ENCODE peak calls at places on chromosomes 5 and 9, in seven cellular contexts. One of them, this sample, is unnamed.

GRCh38 chr9:124285903-124286291 is 28.1 kb downstream of the NEK6 start:
- DNase-seq in SJSA1: peak; percentile 92
- DNase-seq in cardiac muscle cell: no peak
- DNase-seq in CD8-positive, alpha-beta memory T cell: peak; percentile 17
- DNase-seq in CD8-positive, alpha-beta T cell: no peak
- DNase-seq in fibroblast of lung: peak; percentile 99
- DNase-seq in left lung: no peak
- DNase-seq in this sample: peak; percentile 22

GRCh38 chr5:167451091-167451490 is 840.4 kb upstream of the WWC1 start:
- DNase-seq in cardiac muscle cell: no peak
- DNase-seq in CD8-positive, alpha-beta memory T cell: no peak
- DNase-seq in left lung: no peak
- DNase-seq in fibroblast of lung: no peak
- DNase-seq in CD8-positive, alpha-beta T cell: no peak
- DNase-seq in SJSA1: no peak
- DNase-seq in this sample: no peak

GRCh38 chr5:8332666-8333444 is 463.9 kb downstream of the MTRR start:
- DNase-seq in left lung: no peak
- DNase-seq in CD8-positive, alpha-beta T cell: no peak
- DNase-seq in cardiac muscle cell: no peak
- DNase-seq in fibroblast of lung: no peak
- DNase-seq in CD8-positive, alpha-beta memory T cell: no peak
- DNase-seq in SJSA1: no peak
- DNase-seq in this sample: no peak

GRCh38 chr5:101977729-101978345 is 318.2 kb downstream of the SLCO4C1 start:
- DNase-seq in cardiac muscle cell: peak; percentile 49
- DNase-seq in fibroblast of lung: peak; percentile 52
- DNase-seq in left lung: no peak
- DNase-seq in CD8-positive, alpha-beta memory T cell: no peak
- DNase-seq in CD8-positive, alpha-beta T cell: no peak
- DNase-seq in SJSA1: no peak
- DNase-seq in this sample: peak; percentile 7

GRCh38 chr9:107155244-107155817 is 127.7 kb upstream of the RAD23B start:
- DNase-seq in CD8-positive, alpha-beta memory T cell: no peak
- DNase-seq in SJSA1: no peak
- DNase-seq in left lung: no peak
- DNase-seq in CD8-positive, alpha-beta T cell: no peak
- DNase-seq in cardiac muscle cell: no peak
- DNase-seq in fibroblast of lung: no peak
- DNase-seq in this sample: no peak

GRCh38 chr5:137372386-137373160 is 126.6 kb downstream of the SPOCK1 start:
- DNase-seq in left lung: no peak
- DNase-seq in SJSA1: no peak
- DNase-seq in cardiac muscle cell: no peak
- DNase-seq in fibroblast of lung: peak; percentile 75
- DNase-seq in CD8-positive, alpha-beta T cell: no peak
- DNase-seq in CD8-positive, alpha-beta memory T cell: no peak
- DNase-seq in this sample: no peak

GRCh38 chr9:33101104-33101951 is 24.9 kb upstream of the SMU1 start:
- DNase-seq in CD8-positive, alpha-beta T cell: no peak
- DNase-seq in fibroblast of lung: peak; percentile 77
- DNase-seq in cardiac muscle cell: no peak
- DNase-seq in SJSA1: no peak
- DNase-seq in left lung: no peak
- DNase-seq in CD8-positive, alpha-beta memory T cell: no peak
- DNase-seq in this sample: no peak

GRCh38 chr9:120702075-120702474 is 12.2 kb downstream of the MEGF9 start:
- DNase-seq in CD8-positive, alpha-beta memory T cell: no peak
- DNase-seq in left lung: no peak
- DNase-seq in fibroblast of lung: peak; percentile 40
- DNase-seq in SJSA1: no peak
- DNase-seq in cardiac muscle cell: no peak
- DNase-seq in CD8-positive, alpha-beta T cell: no peak
- DNase-seq in this sample: no peak

GRCh38 chr5:90741022-90741564 is 182.5 kb downstream of the ADGRV1 start:
- DNase-seq in cardiac muscle cell: no peak
- DNase-seq in left lung: no peak
- DNase-seq in SJSA1: no peak
- DNase-seq in CD8-positive, alpha-beta memory T cell: no peak
- DNase-seq in CD8-positive, alpha-beta T cell: no peak
- DNase-seq in fibroblast of lung: no peak
- DNase-seq in this sample: no peak

GRCh38 chr5:81825237-81825636 is 74.3 kb upstream of the SSBP2 start:
- DNase-seq in left lung: no peak
- DNase-seq in SJSA1: no peak
- DNase-seq in CD8-positive, alpha-beta T cell: no peak
- DNase-seq in CD8-positive, alpha-beta memory T cell: no peak
- DNase-seq in cardiac muscle cell: peak; percentile 76
- DNase-seq in fibroblast of lung: peak; percentile 70
- DNase-seq in this sample: no peak

GRCh38 chr5:138438724-138439536 is at the start of gene REEP2:
- DNase-seq in left lung: peak; percentile 86
- DNase-seq in SJSA1: no peak
- DNase-seq in CD8-positive, alpha-beta memory T cell: peak; percentile 51
- DNase-seq in cardiac muscle cell: peak; percentile 90
- DNase-seq in fibroblast of lung: peak; percentile 57
- DNase-seq in CD8-positive, alpha-beta T cell: peak; percentile 62
- DNase-seq in this sample: peak; percentile 49

GRCh38 chr5:173753307-173754168 is 134.6 kb upstream of the CPEB4 start:
- DNase-seq in CD8-positive, alpha-beta T cell: no peak
- DNase-seq in CD8-positive, alpha-beta memory T cell: no peak
- DNase-seq in fibroblast of lung: no peak
- DNase-seq in cardiac muscle cell: peak; percentile 92
- DNase-seq in SJSA1: no peak
- DNase-seq in left lung: no peak
- DNase-seq in this sample: no peak

GRCh38 chr9:130995399-130995941 is 13.5 kb upstream of the LAMC3 start:
- DNase-seq in fibroblast of lung: peak; percentile 48
- DNase-seq in left lung: no peak
- DNase-seq in cardiac muscle cell: no peak
- DNase-seq in CD8-positive, alpha-beta T cell: no peak
- DNase-seq in SJSA1: no peak
- DNase-seq in CD8-positive, alpha-beta memory T cell: no peak
- DNase-seq in this sample: no peak

GRCh38 chr5:78964889-78965288 is 20.2 kb downstream of the ARSB start:
- DNase-seq in left lung: no peak
- DNase-seq in CD8-positive, alpha-beta memory T cell: no peak
- DNase-seq in CD8-positive, alpha-beta T cell: no peak
- DNase-seq in SJSA1: no peak
- DNase-seq in fibroblast of lung: peak; percentile 64
- DNase-seq in cardiac muscle cell: peak; percentile 71
- DNase-seq in this sample: no peak

GRCh38 chr5:132927355-132927754 is 36.1 kb downstream of the AFF4 start:
- DNase-seq in CD8-positive, alpha-beta T cell: no peak
- DNase-seq in left lung: no peak
- DNase-seq in fibroblast of lung: no peak
- DNase-seq in cardiac muscle cell: no peak
- DNase-seq in CD8-positive, alpha-beta memory T cell: no peak
- DNase-seq in SJSA1: no peak
- DNase-seq in this sample: no peak

DNA sequence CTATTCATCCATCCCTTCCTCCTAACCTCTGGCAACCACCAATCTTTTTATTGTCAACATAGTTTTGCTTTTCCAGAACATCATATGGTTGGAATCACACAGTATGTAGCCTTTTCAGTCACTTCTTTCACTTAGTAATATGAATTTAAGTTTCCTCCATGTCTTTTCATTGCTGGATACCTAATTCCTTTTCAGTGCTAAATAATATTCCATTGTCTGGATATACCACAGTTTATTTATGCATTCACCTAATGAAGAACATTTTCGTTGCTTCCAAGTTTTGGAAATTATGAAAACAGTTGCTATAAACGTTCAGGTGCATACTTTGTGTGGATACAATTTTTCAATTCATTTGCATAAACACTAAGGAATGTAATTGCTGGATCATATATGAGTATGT is 70.7 kb upstream of the FNIP1 start:
- DNase-seq in fibroblast of lung: no peak
- DNase-seq in CD8-positive, alpha-beta T cell: no peak
- DNase-seq in left lung: no peak
- DNase-seq in SJSA1: no peak
- DNase-seq in CD8-positive, alpha-beta memory T cell: no peak
- DNase-seq in cardiac muscle cell: no peak
- DNase-seq in this sample: no peak
- H3K9me3 ChIP-seq in fibroblast of lung: no peaks in the 10 kb centered on the region
- H3K9me3 ChIP-seq in CD8-positive, alpha-beta T cell: peaks cover 12% of the 10 kb centered on the region
- H3K9me3 ChIP-seq in left lung: no peaks in the 10 kb centered on the region
- H3K9me3 ChIP-seq in SJSA1: peaks cover 10% of the 10 kb centered on the region
- H3K9me3 ChIP-seq in CD8-positive, alpha-beta memory T cell: peaks cover 7% of the 10 kb centered on the region
- H3K9me3 ChIP-seq in cardiac muscle cell: no peaks in the 10 kb centered on the region
- H3K9me3 ChIP-seq in this sample: peaks cover 5% of the 10 kb centered on the region

GRCh38 chr5:38639377-38640011 is 83.0 kb upstream of the LIFR start:
- DNase-seq in left lung: no peak
- DNase-seq in cardiac muscle cell: no peak
- DNase-seq in SJSA1: no peak
- DNase-seq in CD8-positive, alpha-beta T cell: no peak
- DNase-seq in CD8-positive, alpha-beta memory T cell: no peak
- DNase-seq in fibroblast of lung: no peak
- DNase-seq in this sample: no peak

GRCh38 chr5:38642194-38642987 is 85.9 kb upstream of the LIFR start:
- DNase-seq in cardiac muscle cell: peak; percentile 17
- DNase-seq in fibroblast of lung: no peak
- DNase-seq in SJSA1: no peak
- DNase-seq in CD8-positive, alpha-beta memory T cell: no peak
- DNase-seq in left lung: no peak
- DNase-seq in CD8-positive, alpha-beta T cell: no peak
- DNase-seq in this sample: no peak

GRCh38 chr5:38641003-38641402 is 84.6 kb upstream of the LIFR start:
- DNase-seq in SJSA1: no peak
- DNase-seq in cardiac muscle cell: no peak
- DNase-seq in CD8-positive, alpha-beta T cell: no peak
- DNase-seq in fibroblast of lung: peak; percentile 51
- DNase-seq in CD8-positive, alpha-beta memory T cell: no peak
- DNase-seq in left lung: no peak
- DNase-seq in this sample: no peak

GRCh38 chr5:38638656-38639055 is 82.2 kb upstream of the LIFR start:
- DNase-seq in CD8-positive, alpha-beta memory T cell: no peak
- DNase-seq in CD8-positive, alpha-beta T cell: no peak
- DNase-seq in left lung: no peak
- DNase-seq in fibroblast of lung: no peak
- DNase-seq in cardiac muscle cell: no peak
- DNase-seq in SJSA1: no peak
- DNase-seq in this sample: no peak

GRCh38 chr5:38640012-38640395 is 83.6 kb upstream of the LIFR start:
- DNase-seq in CD8-positive, alpha-beta memory T cell: no peak
- DNase-seq in SJSA1: no peak
- DNase-seq in left lung: no peak
- DNase-seq in fibroblast of lung: peak; percentile 53
- DNase-seq in cardiac muscle cell: no peak
- DNase-seq in CD8-positive, alpha-beta T cell: no peak
- DNase-seq in this sample: no peak
- H3K4me1 ChIP-seq in CD8-positive, alpha-beta memory T cell: no peaks in the 10 kb centered on the region
- H3K4me1 ChIP-seq in SJSA1: peaks cover 15% of the 10 kb centered on the region
- H3K4me1 ChIP-seq in left lung: no peaks in the 10 kb centered on the region
- H3K4me1 ChIP-seq in fibroblast of lung: no peaks in the 10 kb centered on the region
- H3K4me1 ChIP-seq in cardiac muscle cell: peaks cover 13% of the 10 kb centered on the region
- H3K4me1 ChIP-seq in CD8-positive, alpha-beta T cell: no peaks in the 10 kb centered on the region
- H3K4me1 ChIP-seq in this sample: no peaks in the 10 kb centered on the region

GRCh38 chr9:101415578-101415977 is 16.9 kb downstream of the ZNF189 start:
- DNase-seq in CD8-positive, alpha-beta T cell: no peak
- DNase-seq in CD8-positive, alpha-beta memory T cell: no peak
- DNase-seq in left lung: no peak
- DNase-seq in SJSA1: no peak
- DNase-seq in fibroblast of lung: no peak
- DNase-seq in cardiac muscle cell: no peak
- DNase-seq in this sample: no peak

GRCh38 chr9:101417389-101417788 is 18.2 kb downstream of the ALDOB start:
- DNase-seq in left lung: no peak
- DNase-seq in CD8-positive, alpha-beta memory T cell: no peak
- DNase-seq in fibroblast of lung: no peak
- DNase-seq in SJSA1: no peak
- DNase-seq in CD8-positive, alpha-beta T cell: no peak
- DNase-seq in cardiac muscle cell: no peak
- DNase-seq in this sample: no peak

GRCh38 chr9:101418518-101419111 is 17.0 kb downstream of the ALDOB start:
- DNase-seq in left lung: no peak
- DNase-seq in cardiac muscle cell: no peak
- DNase-seq in CD8-positive, alpha-beta T cell: no peak
- DNase-seq in SJSA1: no peak
- DNase-seq in CD8-positive, alpha-beta memory T cell: no peak
- DNase-seq in fibroblast of lung: peak; percentile 40
- DNase-seq in this sample: no peak

GRCh38 chr9:101419863-101420262 is 15.7 kb downstream of the ALDOB start:
- DNase-seq in left lung: no peak
- DNase-seq in CD8-positive, alpha-beta memory T cell: no peak
- DNase-seq in fibroblast of lung: no peak
- DNase-seq in SJSA1: no peak
- DNase-seq in cardiac muscle cell: no peak
- DNase-seq in CD8-positive, alpha-beta T cell: no peak
- DNase-seq in this sample: no peak

DNA sequence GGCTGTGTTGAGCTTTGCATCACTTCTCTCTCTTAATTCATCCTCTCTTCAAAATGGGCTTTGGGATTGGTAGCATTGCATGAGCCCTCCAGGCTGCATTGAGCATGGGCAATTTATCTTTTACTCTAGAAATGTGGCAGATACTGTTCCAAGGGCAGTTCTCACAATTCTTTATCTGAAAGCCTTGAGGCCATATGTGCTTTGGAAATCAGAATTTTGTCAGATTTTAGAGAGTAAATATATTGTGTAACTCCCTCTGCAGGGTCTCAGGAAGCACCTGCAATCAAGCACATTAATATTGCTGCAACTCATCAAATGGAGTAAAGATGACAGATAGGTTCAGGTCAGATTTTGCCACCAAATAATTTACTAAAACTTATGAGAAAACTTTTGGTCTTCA is 17.6 kb downstream of the ALDOB start:
- DNase-seq in SJSA1: no peak
- DNase-seq in fibroblast of lung: no peak
- DNase-seq in CD8-positive, alpha-beta memory T cell: no peak
- DNase-seq in CD8-positive, alpha-beta T cell: no peak
- DNase-seq in left lung: no peak
- DNase-seq in cardiac muscle cell: no peak
- DNase-seq in this sample: no peak
- H3K9me3 ChIP-seq in SJSA1: no peaks in the 10 kb centered on the region
- H3K9me3 ChIP-seq in fibroblast of lung: no peaks in the 10 kb centered on the region
- H3K9me3 ChIP-seq in CD8-positive, alpha-beta memory T cell: peaks cover 11% of the 10 kb centered on the region
- H3K9me3 ChIP-seq in CD8-positive, alpha-beta T cell: peaks cover 8% of the 10 kb centered on the region
- H3K9me3 ChIP-seq in left lung: no peaks in the 10 kb centered on the region
- H3K9me3 ChIP-seq in cardiac muscle cell: no peaks in the 10 kb centered on the region
- H3K9me3 ChIP-seq in this sample: no peaks in the 10 kb centered on the region

GRCh38 chr5:159002201-159002600 is 97.5 kb downstream of the EBF1 start:
- DNase-seq in SJSA1: no peak
- DNase-seq in CD8-positive, alpha-beta memory T cell: no peak
- DNase-seq in left lung: no peak
- DNase-seq in cardiac muscle cell: no peak
- DNase-seq in fibroblast of lung: no peak
- DNase-seq in CD8-positive, alpha-beta T cell: no peak
- DNase-seq in this sample: no peak

GRCh38 chr5:159001247-159001646 is 98.5 kb downstream of the EBF1 start:
- DNase-seq in CD8-positive, alpha-beta T cell: no peak
- DNase-seq in fibroblast of lung: no peak
- DNase-seq in cardiac muscle cell: no peak
- DNase-seq in CD8-positive, alpha-beta memory T cell: no peak
- DNase-seq in SJSA1: no peak
- DNase-seq in left lung: no peak
- DNase-seq in this sample: no peak

GRCh38 chr5:159010611-159011497 is 88.9 kb downstream of the EBF1 start:
- DNase-seq in SJSA1: peak; percentile 58
- DNase-seq in CD8-positive, alpha-beta T cell: no peak
- DNase-seq in cardiac muscle cell: no peak
- DNase-seq in fibroblast of lung: no peak
- DNase-seq in CD8-positive, alpha-beta memory T cell: no peak
- DNase-seq in left lung: no peak
- DNase-seq in this sample: no peak

GRCh38 chr5:159003045-159004030 is 96.4 kb downstream of the EBF1 start:
- DNase-seq in left lung: no peak
- DNase-seq in fibroblast of lung: peak; percentile 51
- DNase-seq in CD8-positive, alpha-beta T cell: no peak
- DNase-seq in cardiac muscle cell: no peak
- DNase-seq in SJSA1: peak; percentile 70
- DNase-seq in CD8-positive, alpha-beta memory T cell: no peak
- DNase-seq in this sample: peak; percentile 60

GRCh38 chr5:159005062-159005461 is 94.7 kb downstream of the EBF1 start:
- DNase-seq in CD8-positive, alpha-beta T cell: no peak
- DNase-seq in CD8-positive, alpha-beta memory T cell: no peak
- DNase-seq in fibroblast of lung: no peak
- DNase-seq in left lung: no peak
- DNase-seq in cardiac muscle cell: no peak
- DNase-seq in SJSA1: no peak
- DNase-seq in this sample: no peak
- H3K4me1 ChIP-seq in CD8-positive, alpha-beta T cell: peaks cover 9% of the 10 kb centered on the region
- H3K4me1 ChIP-seq in CD8-positive, alpha-beta memory T cell: peaks cover 14% of the 10 kb centered on the region
- H3K4me1 ChIP-seq in fibroblast of lung: peaks cover 7% of the 10 kb centered on the region
- H3K4me1 ChIP-seq in left lung: peaks cover 3% of the 10 kb centered on the region
- H3K4me1 ChIP-seq in cardiac muscle cell: peaks cover 13% of the 10 kb centered on the region
- H3K4me1 ChIP-seq in SJSA1: peaks cover 43% of the 10 kb centered on the region
- H3K4me1 ChIP-seq in this sample: peaks cover 12% of the 10 kb centered on the region

This sample was measured in CD4-positive, alpha-beta memory T cell.